ENCODE peak calls at places on chromosomes 2 and 18, in ten cellular contexts. One of them, this sample, is unnamed.

GRCh38 chr2:33598472-33599174 is 476 bp downstream of the FAM98A start:
- DNase-seq in astrocyte: peak
- DNase-seq in NCI-H82: peak
- DNase-seq in T-helper 2 cell: peak
- DNase-seq in D721Med: no peak
- DNase-seq in activated CD4-positive, alpha-beta T cell treated with anti-CD3 and anti-CD28 coated beads, Interleukin-2, amount 50 U/mL, for 48 hours: peak
- DNase-seq in fibroblast of the conjunctiva: no peak
- DNase-seq in lung: peak
- DNase-seq in occipital lobe: no peak
- DNase-seq in T-helper 1 cell: peak
- DNase-seq in this sample: peak

GRCh38 chr2:239021224-239021623 is 173.3 kb downstream of the TWIST2 start:
- DNase-seq in astrocyte: no peak
- DNase-seq in NCI-H82: no peak
- DNase-seq in T-helper 2 cell: no peak
- DNase-seq in D721Med: no peak
- DNase-seq in activated CD4-positive, alpha-beta T cell treated with anti-CD3 and anti-CD28 coated beads, Interleukin-2, amount 50 U/mL, for 48 hours: no peak
- DNase-seq in fibroblast of the conjunctiva: no peak
- DNase-seq in lung: no peak
- DNase-seq in occipital lobe: no peak
- DNase-seq in T-helper 1 cell: no peak
- DNase-seq in this sample: no peak

GRCh38 chr2:222794585-222795579 is 66.0 kb upstream of the ACSL3 start:
- DNase-seq in astrocyte: no peak
- DNase-seq in NCI-H82: no peak
- DNase-seq in T-helper 2 cell: no peak
- DNase-seq in D721Med: no peak
- DNase-seq in activated CD4-positive, alpha-beta T cell treated with anti-CD3 and anti-CD28 coated beads, Interleukin-2, amount 50 U/mL, for 48 hours: no peak
- DNase-seq in fibroblast of the conjunctiva: no peak
- DNase-seq in lung: no peak
- DNase-seq in occipital lobe: no peak
- DNase-seq in T-helper 1 cell: no peak
- DNase-seq in this sample: no peak

GRCh38 chr2:234091432-234091879 is 41.0 kb downstream of the SPP2 start:
- DNase-seq in astrocyte: peak
- DNase-seq in NCI-H82: no peak
- DNase-seq in T-helper 2 cell: no peak
- DNase-seq in D721Med: no peak
- DNase-seq in activated CD4-positive, alpha-beta T cell treated with anti-CD3 and anti-CD28 coated beads, Interleukin-2, amount 50 U/mL, for 48 hours: no peak
- DNase-seq in fibroblast of the conjunctiva: no peak
- DNase-seq in lung: no peak
- DNase-seq in occipital lobe: no peak
- DNase-seq in T-helper 1 cell: no peak
- DNase-seq in this sample: no peak

GRCh38 chr2:102460467-102460866 is 12.6 kb upstream of the SLC9A4 start:
- DNase-seq in astrocyte: no peak
- DNase-seq in NCI-H82: no peak
- DNase-seq in T-helper 2 cell: no peak
- DNase-seq in D721Med: no peak
- DNase-seq in activated CD4-positive, alpha-beta T cell treated with anti-CD3 and anti-CD28 coated beads, Interleukin-2, amount 50 U/mL, for 48 hours: no peak
- DNase-seq in fibroblast of the conjunctiva: no peak
- DNase-seq in lung: no peak
- DNase-seq in occipital lobe: no peak
- DNase-seq in T-helper 1 cell: no peak
- DNase-seq in this sample: no peak

GRCh38 chr2:231673348-231673770 is 35.0 kb upstream of the PTMA start:
- DNase-seq in astrocyte: peak
- DNase-seq in NCI-H82: peak
- DNase-seq in T-helper 2 cell: no peak
- DNase-seq in D721Med: no peak
- DNase-seq in activated CD4-positive, alpha-beta T cell treated with anti-CD3 and anti-CD28 coated beads, Interleukin-2, amount 50 U/mL, for 48 hours: no peak
- DNase-seq in fibroblast of the conjunctiva: no peak
- DNase-seq in lung: peak
- DNase-seq in occipital lobe: no peak
- DNase-seq in T-helper 1 cell: no peak
- DNase-seq in this sample: no peak

GRCh38 chr2:30454571-30454970 is 7.5 kb downstream of the LCLAT1 start:
- DNase-seq in astrocyte: no peak
- DNase-seq in NCI-H82: peak
- DNase-seq in T-helper 2 cell: no peak
- DNase-seq in D721Med: no peak
- DNase-seq in activated CD4-positive, alpha-beta T cell treated with anti-CD3 and anti-CD28 coated beads, Interleukin-2, amount 50 U/mL, for 48 hours: no peak
- DNase-seq in fibroblast of the conjunctiva: no peak
- DNase-seq in lung: no peak
- DNase-seq in occipital lobe: no peak
- DNase-seq in T-helper 1 cell: no peak
- DNase-seq in this sample: no peak

GRCh38 chr2:238105506-238106338 is 5.6 kb downstream of the ESPNL start:
- DNase-seq in astrocyte: no peak
- DNase-seq in NCI-H82: no peak
- DNase-seq in T-helper 2 cell: no peak
- DNase-seq in D721Med: no peak
- DNase-seq in activated CD4-positive, alpha-beta T cell treated with anti-CD3 and anti-CD28 coated beads, Interleukin-2, amount 50 U/mL, for 48 hours: no peak
- DNase-seq in fibroblast of the conjunctiva: no peak
- DNase-seq in lung: no peak
- DNase-seq in occipital lobe: no peak
- DNase-seq in T-helper 1 cell: no peak
- DNase-seq in this sample: no peak

GRCh38 chr2:239319261-239319661 is 81.6 kb downstream of the HDAC4 start:
- DNase-seq in astrocyte: no peak
- DNase-seq in NCI-H82: no peak
- DNase-seq in T-helper 2 cell: no peak
- DNase-seq in D721Med: no peak
- DNase-seq in activated CD4-positive, alpha-beta T cell treated with anti-CD3 and anti-CD28 coated beads, Interleukin-2, amount 50 U/mL, for 48 hours: no peak
- DNase-seq in fibroblast of the conjunctiva: no peak
- DNase-seq in lung: no peak
- DNase-seq in occipital lobe: no peak
- DNase-seq in T-helper 1 cell: no peak
- DNase-seq in this sample: no peak

GRCh38 chr2:199379251-199379650 is 78.5 kb downstream of the SATB2 start:
- DNase-seq in astrocyte: peak
- DNase-seq in NCI-H82: peak
- DNase-seq in T-helper 2 cell: no peak
- DNase-seq in D721Med: no peak
- DNase-seq in activated CD4-positive, alpha-beta T cell treated with anti-CD3 and anti-CD28 coated beads, Interleukin-2, amount 50 U/mL, for 48 hours: no peak
- DNase-seq in fibroblast of the conjunctiva: peak
- DNase-seq in lung: no peak
- DNase-seq in occipital lobe: no peak
- DNase-seq in T-helper 1 cell: no peak
- DNase-seq in this sample: no peak

GRCh38 chr2:72710418-72711152 is 115.2 kb downstream of the EXOC6B start:
- DNase-seq in astrocyte: no peak
- DNase-seq in NCI-H82: no peak
- DNase-seq in T-helper 2 cell: no peak
- DNase-seq in D721Med: no peak
- DNase-seq in activated CD4-positive, alpha-beta T cell treated with anti-CD3 and anti-CD28 coated beads, Interleukin-2, amount 50 U/mL, for 48 hours: no peak
- DNase-seq in fibroblast of the conjunctiva: no peak
- DNase-seq in lung: no peak
- DNase-seq in occipital lobe: no peak
- DNase-seq in T-helper 1 cell: no peak
- DNase-seq in this sample: no peak

GRCh38 chr2:42055573-42056514 is 8.0 kb downstream of the PKDCC start:
- DNase-seq in astrocyte: no peak
- DNase-seq in NCI-H82: no peak
- DNase-seq in T-helper 2 cell: no peak
- DNase-seq in D721Med: no peak
- DNase-seq in activated CD4-positive, alpha-beta T cell treated with anti-CD3 and anti-CD28 coated beads, Interleukin-2, amount 50 U/mL, for 48 hours: no peak
- DNase-seq in fibroblast of the conjunctiva: no peak
- DNase-seq in lung: no peak
- DNase-seq in occipital lobe: no peak
- DNase-seq in T-helper 1 cell: no peak
- DNase-seq in this sample: no peak

GRCh38 chr2:174158003-174158402 is 90.3 kb downstream of the OLA1 start:
- DNase-seq in astrocyte: no peak
- DNase-seq in NCI-H82: peak
- DNase-seq in T-helper 2 cell: no peak
- DNase-seq in D721Med: no peak
- DNase-seq in activated CD4-positive, alpha-beta T cell treated with anti-CD3 and anti-CD28 coated beads, Interleukin-2, amount 50 U/mL, for 48 hours: peak
- DNase-seq in fibroblast of the conjunctiva: peak
- DNase-seq in lung: no peak
- DNase-seq in occipital lobe: no peak
- DNase-seq in T-helper 1 cell: peak
- DNase-seq in this sample: peak

GRCh38 chr2:38377501-38378258 is 607 bp upstream of the ATL2 start:
- DNase-seq in astrocyte: peak
- DNase-seq in NCI-H82: peak
- DNase-seq in T-helper 2 cell: no peak
- DNase-seq in D721Med: no peak
- DNase-seq in activated CD4-positive, alpha-beta T cell treated with anti-CD3 and anti-CD28 coated beads, Interleukin-2, amount 50 U/mL, for 48 hours: no peak
- DNase-seq in fibroblast of the conjunctiva: peak
- DNase-seq in lung: peak
- DNase-seq in occipital lobe: peak
- DNase-seq in T-helper 1 cell: no peak
- DNase-seq in this sample: no peak

GRCh38 chr2:203594541-203594940 is 59.4 kb upstream of the RAPH1 start:
- DNase-seq in astrocyte: peak
- DNase-seq in NCI-H82: no peak
- DNase-seq in T-helper 2 cell: no peak
- DNase-seq in D721Med: no peak
- DNase-seq in activated CD4-positive, alpha-beta T cell treated with anti-CD3 and anti-CD28 coated beads, Interleukin-2, amount 50 U/mL, for 48 hours: no peak
- DNase-seq in fibroblast of the conjunctiva: no peak
- DNase-seq in lung: no peak
- DNase-seq in occipital lobe: no peak
- DNase-seq in T-helper 1 cell: no peak
- DNase-seq in this sample: no peak

GRCh38 chr18:48902023-48902855 is 48.5 kb downstream of the SMAD7 start:
- DNase-seq in astrocyte: peak
- DNase-seq in NCI-H82: peak
- DNase-seq in T-helper 2 cell: no peak
- DNase-seq in D721Med: no peak
- DNase-seq in activated CD4-positive, alpha-beta T cell treated with anti-CD3 and anti-CD28 coated beads, Interleukin-2, amount 50 U/mL, for 48 hours: no peak
- DNase-seq in fibroblast of the conjunctiva: peak
- DNase-seq in lung: peak
- DNase-seq in occipital lobe: peak
- DNase-seq in T-helper 1 cell: no peak
- DNase-seq in this sample: no peak

GRCh38 chr18:29373000-29373399 is 1196.1 kb upstream of the CDH2 start:
- DNase-seq in astrocyte: no peak
- DNase-seq in NCI-H82: no peak
- DNase-seq in T-helper 2 cell: no peak
- DNase-seq in D721Med: no peak
- DNase-seq in activated CD4-positive, alpha-beta T cell treated with anti-CD3 and anti-CD28 coated beads, Interleukin-2, amount 50 U/mL, for 48 hours: no peak
- DNase-seq in fibroblast of the conjunctiva: no peak
- DNase-seq in lung: no peak
- DNase-seq in occipital lobe: no peak
- DNase-seq in T-helper 1 cell: no peak
- DNase-seq in this sample: no peak

GRCh38 chr2:27953077-27953476 is 62.5 kb downstream of the BABAM2 start:
- DNase-seq in astrocyte: no peak
- DNase-seq in NCI-H82: no peak
- DNase-seq in T-helper 2 cell: no peak
- DNase-seq in D721Med: no peak
- DNase-seq in activated CD4-positive, alpha-beta T cell treated with anti-CD3 and anti-CD28 coated beads, Interleukin-2, amount 50 U/mL, for 48 hours: no peak
- DNase-seq in fibroblast of the conjunctiva: no peak
- DNase-seq in lung: no peak
- DNase-seq in occipital lobe: no peak
- DNase-seq in T-helper 1 cell: no peak
- DNase-seq in this sample: no peak

GRCh38 chr2:190094471-190094870 is 31.9 kb upstream of the MSTN start:
- DNase-seq in astrocyte: no peak
- DNase-seq in NCI-H82: no peak
- DNase-seq in T-helper 2 cell: no peak
- DNase-seq in D721Med: no peak
- DNase-seq in activated CD4-positive, alpha-beta T cell treated with anti-CD3 and anti-CD28 coated beads, Interleukin-2, amount 50 U/mL, for 48 hours: no peak
- DNase-seq in fibroblast of the conjunctiva: no peak
- DNase-seq in lung: no peak
- DNase-seq in occipital lobe: no peak
- DNase-seq in T-helper 1 cell: no peak
- DNase-seq in this sample: no peak

GRCh38 chr2:240162531-240162930 is 22.1 kb upstream of the OTOS start:
- DNase-seq in astrocyte: no peak
- DNase-seq in NCI-H82: no peak
- DNase-seq in T-helper 2 cell: no peak
- DNase-seq in D721Med: no peak
- DNase-seq in activated CD4-positive, alpha-beta T cell treated with anti-CD3 and anti-CD28 coated beads, Interleukin-2, amount 50 U/mL, for 48 hours: no peak
- DNase-seq in fibroblast of the conjunctiva: no peak
- DNase-seq in lung: no peak
- DNase-seq in occipital lobe: no peak
- DNase-seq in T-helper 1 cell: no peak
- DNase-seq in this sample: no peak

GRCh38 chr2:42768706-42769256 is 4.8 kb upstream of the OXER1 start:
- DNase-seq in astrocyte: no peak
- DNase-seq in NCI-H82: no peak
- DNase-seq in T-helper 2 cell: no peak
- DNase-seq in D721Med: no peak
- DNase-seq in activated CD4-positive, alpha-beta T cell treated with anti-CD3 and anti-CD28 coated beads, Interleukin-2, amount 50 U/mL, for 48 hours: no peak
- DNase-seq in fibroblast of the conjunctiva: no peak
- DNase-seq in lung: no peak
- DNase-seq in occipital lobe: no peak
- DNase-seq in T-helper 1 cell: no peak
- DNase-seq in this sample: no peak

GRCh38 chr2:73984922-73985317 is 210 bp downstream of the TET3 start:
- DNase-seq in astrocyte: no peak
- DNase-seq in NCI-H82: peak
- DNase-seq in T-helper 2 cell: peak
- DNase-seq in D721Med: no peak
- DNase-seq in activated CD4-positive, alpha-beta T cell treated with anti-CD3 and anti-CD28 coated beads, Interleukin-2, amount 50 U/mL, for 48 hours: peak
- DNase-seq in fibroblast of the conjunctiva: no peak
- DNase-seq in lung: peak
- DNase-seq in occipital lobe: no peak
- DNase-seq in T-helper 1 cell: peak
- DNase-seq in this sample: peak

GRCh38 chr2:121502781-121503180 is 27.9 kb upstream of the RNU4ATAC start:
- DNase-seq in astrocyte: peak
- DNase-seq in NCI-H82: no peak
- DNase-seq in T-helper 2 cell: no peak
- DNase-seq in D721Med: no peak
- DNase-seq in activated CD4-positive, alpha-beta T cell treated with anti-CD3 and anti-CD28 coated beads, Interleukin-2, amount 50 U/mL, for 48 hours: no peak
- DNase-seq in fibroblast of the conjunctiva: no peak
- DNase-seq in lung: no peak
- DNase-seq in occipital lobe: no peak
- DNase-seq in T-helper 1 cell: no peak
- DNase-seq in this sample: no peak

GRCh38 chr2:119260636-119261497 is 37.2 kb downstream of the STEAP3 start:
- DNase-seq in astrocyte: peak
- DNase-seq in NCI-H82: no peak
- DNase-seq in T-helper 2 cell: no peak
- DNase-seq in D721Med: no peak
- DNase-seq in activated CD4-positive, alpha-beta T cell treated with anti-CD3 and anti-CD28 coated beads, Interleukin-2, amount 50 U/mL, for 48 hours: no peak
- DNase-seq in fibroblast of the conjunctiva: no peak
- DNase-seq in lung: no peak
- DNase-seq in occipital lobe: no peak
- DNase-seq in T-helper 1 cell: no peak
- DNase-seq in this sample: no peak

GRCh38 chr18:35060092-35060491 is 18.9 kb downstream of the MAPRE2 start:
- DNase-seq in astrocyte: no peak
- DNase-seq in NCI-H82: peak
- DNase-seq in T-helper 2 cell: no peak
- DNase-seq in D721Med: no peak
- DNase-seq in activated CD4-positive, alpha-beta T cell treated with anti-CD3 and anti-CD28 coated beads, Interleukin-2, amount 50 U/mL, for 48 hours: no peak
- DNase-seq in fibroblast of the conjunctiva: no peak
- DNase-seq in lung: no peak
- DNase-seq in occipital lobe: no peak
- DNase-seq in T-helper 1 cell: no peak
- DNase-seq in this sample: no peak

GRCh38 chr18:25334588-25334987 is 17.4 kb downstream of the ZNF521 start:
- DNase-seq in astrocyte: no peak
- DNase-seq in NCI-H82: no peak
- DNase-seq in T-helper 2 cell: no peak
- DNase-seq in D721Med: no peak
- DNase-seq in activated CD4-positive, alpha-beta T cell treated with anti-CD3 and anti-CD28 coated beads, Interleukin-2, amount 50 U/mL, for 48 hours: no peak
- DNase-seq in fibroblast of the conjunctiva: no peak
- DNase-seq in lung: no peak
- DNase-seq in occipital lobe: no peak
- DNase-seq in T-helper 1 cell: no peak
- DNase-seq in this sample: no peak

GRCh38 chr2:86566158-86566827 is 3.0 kb upstream of the CHMP3 start:
- DNase-seq in astrocyte: no peak
- DNase-seq in NCI-H82: peak
- DNase-seq in T-helper 2 cell: no peak
- DNase-seq in D721Med: no peak
- DNase-seq in activated CD4-positive, alpha-beta T cell treated with anti-CD3 and anti-CD28 coated beads, Interleukin-2, amount 50 U/mL, for 48 hours: no peak
- DNase-seq in fibroblast of the conjunctiva: no peak
- DNase-seq in lung: no peak
- DNase-seq in occipital lobe: peak
- DNase-seq in T-helper 1 cell: no peak
- DNase-seq in this sample: no peak

GRCh38 chr18:31677592-31677991 is 6.8 kb downstream of the B4GALT6 start:
- DNase-seq in astrocyte: no peak
- DNase-seq in NCI-H82: no peak
- DNase-seq in T-helper 2 cell: no peak
- DNase-seq in D721Med: no peak
- DNase-seq in activated CD4-positive, alpha-beta T cell treated with anti-CD3 and anti-CD28 coated beads, Interleukin-2, amount 50 U/mL, for 48 hours: no peak
- DNase-seq in fibroblast of the conjunctiva: no peak
- DNase-seq in lung: no peak
- DNase-seq in occipital lobe: no peak
- DNase-seq in T-helper 1 cell: no peak
- DNase-seq in this sample: no peak

This sample was measured in stimulated activated naive CD8-positive, alpha-beta T cell treated with anti-CD3 and anti-CD28 coated beads, Interleukin-15, Interleukin-2, amounts not matched to agents 100 U/mL and 50 U/mL, for 24 hours.